ENCODE peak calls at places on chromosomes 3 and 15, in six cellular contexts. C, G, Z, E, F and X are unnamed samples.

GRCh38 chr15:99122831-99123705 is 18.2 kb downstream of the SYNM start:
- DNase-seq in C (no peak), Z (no peak), G (no peak), F (peak; percentile 28), E (no peak), X (no peak)

GRCh38 chr3:45056608-45057301 is 30.7 kb downstream of the CLEC3B start:
- DNase-seq in Z (no peak), E (peak; percentile 68), G (no peak), F (no peak), C (no peak), X (no peak)

GRCh38 chr3:185730550-185730949 is 94.3 kb downstream of the IGF2BP2 start:
- DNase-seq in C (no peak), G (no peak), Z (no peak), F (no peak), E (no peak), X (no peak)

GRCh38 chr3:22609139-22609538 is 594.0 kb upstream of the UBE2E2 start:
- DNase-seq in G (peak; percentile 41), F (peak; percentile 65), Z (no peak), E (no peak), C (no peak), X (no peak)

GRCh38 chr3:29215948-29216347 is 64.9 kb upstream of the RBMS3 start:
- DNase-seq in E (no peak), C (no peak), F (peak; percentile 39), Z (no peak), G (peak; percentile 42), X (no peak)

GRCh38 chr15:66563126-66563525 is 2.7 kb downstream of the LCTL start:
- DNase-seq in F (no peak), G (no peak), C (no peak), E (no peak), Z (no peak), X (no peak)

GRCh38 chr3:96813820-96814580 is 394 bp upstream of the EPHA6 start:
- DNase-seq in C (no peak), G (peak; percentile 72), Z (no peak), E (peak; percentile 78), F (peak; percentile 66), X (peak; percentile 25)

GRCh38 chr15:68345481-68345880 is 67.9 kb downstream of the FEM1B start:
- DNase-seq in G (no peak), F (no peak), Z (no peak), C (no peak), E (no peak), X (no peak)

GRCh38 chr3:3189102-3189727 is 9.7 kb upstream of the CRBN start:
- DNase-seq in F (no peak), C (no peak), E (no peak), G (no peak), Z (no peak), X (no peak)

GRCh38 chr3:120077726-120078125 is 16.5 kb downstream of the GSK3B start:
- DNase-seq in G (peak; percentile 31), Z (no peak), C (no peak), F (no peak), E (no peak), X (no peak)

GRCh38 chr3:120081719-120082118 is 12.5 kb downstream of the GSK3B start:
- DNase-seq in G (no peak), F (no peak), Z (no peak), E (no peak), C (no peak), X (no peak)

GRCh38 chr3:120080836-120081235 is 13.4 kb downstream of the GSK3B start:
- DNase-seq in F (no peak), C (no peak), Z (no peak), G (no peak), E (no peak), X (no peak)
- H4K20me1 ChIP-seq in F (peaks cover 47% of the 10 kb centered on the region), C (peaks cover 4% of the 10 kb centered on the region), Z (peaks cover 10% of the 10 kb centered on the region), G (peaks cover 34% of the 10 kb centered on the region), E (peaks cover 50% of the 10 kb centered on the region), X (peaks cover 26% of the 10 kb centered on the region)

GRCh38 chr3:65178703-65179102 is 490.9 kb upstream of the ADAMTS9 start:
- DNase-seq in F (no peak), E (no peak), G (peak; percentile 23), Z (no peak), C (no peak), X (peak; percentile 50)
- H3K9me2 ChIP-seq in F (no peaks in the 10 kb centered on the region), E (peaks cover 6% of the 10 kb centered on the region), G (no peaks in the 10 kb centered on the region), Z (no peaks in the 10 kb centered on the region), C (no peaks in the 10 kb centered on the region), X (no peaks in the 10 kb centered on the region)

GRCh38 chr3:47295322-47295721 is 12.6 kb downstream of the KLHL18 start:
- DNase-seq in E (no peak), C (no peak), Z (no peak), F (no peak), G (no peak), X (no peak)

GRCh38 chr3:47294392-47294791 is 11.6 kb downstream of the KLHL18 start:
- DNase-seq in E (no peak), G (no peak), F (no peak), Z (no peak), C (no peak), X (no peak)

GRCh38 chr3:47296562-47297302 is 14.0 kb downstream of the KLHL18 start:
- DNase-seq in C (peak; percentile 24), F (no peak), G (no peak), E (no peak), Z (no peak), X (peak; percentile 17)

GRCh38 chr3:47293822-47294221 is 11.1 kb downstream of the KLHL18 start:
- DNase-seq in E (no peak), F (no peak), C (no peak), G (no peak), Z (no peak), X (no peak)

DNA sequence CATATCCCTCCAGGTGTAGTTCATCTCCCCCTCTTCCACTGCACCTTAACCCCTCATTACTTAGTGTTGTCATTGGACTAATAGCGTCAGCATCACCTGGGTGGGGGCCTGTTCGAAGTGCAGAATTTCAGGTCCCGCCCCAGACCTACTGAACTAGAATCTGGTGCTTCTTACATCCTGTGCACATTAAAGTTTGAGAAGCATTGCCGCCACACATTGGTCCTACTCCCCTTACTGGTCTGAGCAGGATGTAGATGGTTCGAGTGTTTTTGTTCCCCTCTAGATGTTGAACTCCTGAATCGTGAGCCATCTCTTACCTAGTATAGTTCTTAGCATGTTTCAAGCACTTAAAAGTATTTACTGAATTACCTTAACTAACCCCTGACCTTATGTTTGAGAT is 13.2 kb downstream of the KLHL18 start:
- DNase-seq in Z (no peak), G (no peak), E (no peak), F (no peak), C (peak; percentile 64), X (no peak)
- H4K20me1 ChIP-seq in Z (no peaks in the 10 kb centered on the region), G (peaks cover 4% of the 10 kb centered on the region), E (peaks cover 35% of the 10 kb centered on the region), F (peaks cover 15% of the 10 kb centered on the region), C (no peaks in the 10 kb centered on the region), X (no peaks in the 10 kb centered on the region)

GRCh38 chr15:31035610-31036009 is 44.2 kb upstream of the MTMR10 start:
- DNase-seq in Z (no peak), F (no peak), G (no peak), C (no peak), E (no peak), X (no peak)
- H3K9me2 ChIP-seq in Z (no peaks in the 10 kb centered on the region), F (no peaks in the 10 kb centered on the region), G (no peaks in the 10 kb centered on the region), C (no peaks in the 10 kb centered on the region), E (peaks cover 4% of the 10 kb centered on the region), X (no peaks in the 10 kb centered on the region)